ENCODE peak calls at places on chromosomes 1 and 21, in seven cellular contexts. A is transverse colon, C is prostate gland, W is heart right ventricle, G is fibroblast of lung, V is cardiac muscle cell, X is neuronal stem cell. L is an unnamed sample.
A peak's percentile ranks its signal among the peaks of the same experiment; 100 is the strongest.

GRCh38 chr1:112544011-112544688 is 35.4 kb downstream of the WNT2B start:
- DNase-seq in X (no peak), G (peak; percentile 93), V (peak; percentile 92), A (no peak), W (no peak), C (no peak), L (no peak)

GRCh38 chr1:119968068-119968492 is 71.8 kb upstream of the ADAM30 start:
- DNase-seq in G (peak; percentile 39), V (peak; percentile 40), A (peak; percentile 80), C (no peak), W (peak; percentile 39), X (peak; percentile 42), L (peak; percentile 23)

GRCh38 chr1:150575518-150576366 is 3.7 kb downstream of the MCL1 start:
- DNase-seq in X (no peak), W (no peak), C (no peak), V (peak; percentile 48), G (peak; percentile 61), A (no peak), L (no peak)

GRCh38 chr1:85307987-85308836 is 31.8 kb upstream of the BCL10 start:
- DNase-seq in G (peak; percentile 88), X (peak; percentile 81), A (peak; percentile 88), W (peak; percentile 89), C (peak; percentile 87), V (peak; percentile 92), L (peak; percentile 79)

GRCh38 chr1:243849089-243850012 is 692 bp downstream of the AKT3 start:
- DNase-seq in A (peak; percentile 50), G (peak; percentile 58), V (peak; percentile 77), C (peak; percentile 56), W (peak; percentile 58), X (peak; percentile 46), L (peak; percentile 58)

GRCh38 chr1:204417231-204417997 is 5.8 kb upstream of the PPP1R15B start:
- DNase-seq in V (peak; percentile 92), C (peak; percentile 88), X (no peak), A (peak; percentile 69), G (peak; percentile 97), W (peak; percentile 25), L (no peak)

GRCh38 chr1:66364578-66365391 is 169.2 kb upstream of the SGIP1 start:
- DNase-seq in W (no peak), X (no peak), G (no peak), C (no peak), A (no peak), V (no peak), L (no peak)

GRCh38 chr21:43681650-43682049 is 22.3 kb downstream of the RRP1B start:
- DNase-seq in C (no peak), W (no peak), A (no peak), V (no peak), X (no peak), G (no peak), L (no peak)

GRCh38 chr21:45334591-45335081 is 46.9 kb upstream of the POFUT2 start:
- DNase-seq in W (peak; percentile 6), G (no peak), A (no peak), V (no peak), X (no peak), C (no peak), L (no peak)

GRCh38 chr21:42921912-42922311 is 3.5 kb downstream of the ERVH48-1 start:
- DNase-seq in W (no peak), V (no peak), G (no peak), X (no peak), C (no peak), A (no peak), L (no peak)

GRCh38 chr1:200194477-200194876 is 167.0 kb downstream of the NR5A2 start:
- DNase-seq in C (no peak), A (no peak), W (no peak), V (no peak), G (no peak), X (no peak), L (no peak)

GRCh38 chr1:12435639-12436344 is 182.2 kb downstream of the DHRS3 start:
- DNase-seq in C (no peak), A (no peak), G (no peak), V (peak; percentile 69), W (no peak), X (no peak), L (no peak)

GRCh38 chr1:30058966-30059365 is 664.4 kb downstream of the MATN1 start:
- DNase-seq in A (no peak), V (peak; percentile 50), X (no peak), C (no peak), W (no peak), G (peak; percentile 83), L (no peak)

GRCh38 chr1:227447531-227447990 is 115.8 kb upstream of the ZNF678 start:
- DNase-seq in X (no peak), C (no peak), W (peak; percentile 75), G (peak; percentile 30), V (peak; percentile 69), A (no peak), L (no peak)

GRCh38 chr1:226650236-226650841 is 88.7 kb downstream of the ITPKB start:
- DNase-seq in C (no peak), X (no peak), V (no peak), A (no peak), G (no peak), W (no peak), L (no peak)

GRCh38 chr1:204341380-204341779 is 18.3 kb downstream of the PLEKHA6 start:
- DNase-seq in X (no peak), C (no peak), V (peak; percentile 25), A (peak; percentile 59), W (no peak), G (peak; percentile 31), L (no peak)

GRCh38 chr1:178870944-178871343 is at the start of gene ANGPTL1:
- DNase-seq in X (peak; percentile 45), C (no peak), W (no peak), A (no peak), V (peak; percentile 63), G (peak; percentile 64), L (no peak)

GRCh38 chr1:6960291-6960758 is 175.1 kb downstream of the CAMTA1 start:
- DNase-seq in W (peak; percentile 44), G (peak; percentile 41), V (peak; percentile 27), C (peak; percentile 41), A (no peak), X (no peak), L (no peak)

GRCh38 chr1:229141271-229141670 is 129.6 kb upstream of the RAB4A start:
- DNase-seq in C (no peak), G (no peak), X (no peak), V (no peak), W (no peak), A (no peak), L (no peak)

GRCh38 chr1:3352084-3352951 is 102.1 kb upstream of the ARHGEF16 start:
- DNase-seq in G (peak; percentile 48), W (no peak), V (peak; percentile 65), X (peak; percentile 88), C (peak; percentile 35), A (peak; percentile 39), L (no peak)

GRCh38 chr21:35256468-35256988 is 207.4 kb upstream of the RUNX1 start:
- DNase-seq in C (peak; percentile 87), X (peak; percentile 17), G (peak; percentile 99), W (peak; percentile 75), V (peak; percentile 99), A (peak; percentile 78), L (no peak)

DNA sequence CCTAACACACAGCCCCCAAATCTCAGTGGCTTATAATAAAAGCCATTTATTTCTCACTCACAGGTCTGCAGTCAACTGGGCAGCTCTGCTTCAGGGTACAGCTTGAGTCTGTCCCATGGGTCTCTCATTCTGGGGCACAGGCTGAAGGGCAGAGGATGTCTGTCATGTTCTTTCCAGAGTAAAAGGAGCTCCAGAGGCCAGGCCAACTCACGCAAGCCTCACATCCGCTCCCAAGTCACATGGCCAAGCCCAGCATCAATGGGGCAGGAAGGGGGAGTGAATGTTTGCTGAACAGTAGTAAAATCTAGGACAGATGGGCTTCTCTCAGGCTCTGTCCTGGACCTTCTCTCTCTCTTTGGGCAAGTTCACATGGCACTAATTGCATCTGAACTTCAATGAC is 7.1 kb upstream of the SSBP3 start:
- DNase-seq in W (peak; percentile 36), V (peak; percentile 72), G (peak; percentile 46), A (peak; percentile 57), C (no peak), X (no peak), L (peak; percentile 13)
- H3K27ac ChIP-seq in W (peak overlapping the region; percentile 67), V (no peak overlapping the region), G (peak overlapping the region; percentile 11), A (peak overlapping the region; percentile 17), C (no peak overlapping the region), X (no peak overlapping the region), L (no peak overlapping the region)

GRCh38 chr1:27560271-27561125 is 43.4 kb downstream of the AHDC1 start:
- DNase-seq in G (no peak), W (no peak), X (no peak), A (no peak), C (no peak), V (no peak), L (no peak)
- H3K27ac ChIP-seq in G (peak overlapping the region; percentile 8), W (peak overlapping the region; percentile 96), X (peak overlapping the region; percentile 67), A (peak overlapping the region; percentile 94), C (peak overlapping the region; percentile 67), V (peak overlapping the region; percentile 88), L (peak overlapping the region; percentile 38)

GRCh38 chr1:67735806-67736627 is 51.0 kb downstream of the GADD45A start:
- DNase-seq in V (peak; percentile 97), X (no peak), C (peak; percentile 39), G (peak; percentile 82), W (peak; percentile 54), A (peak; percentile 78), L (no peak)
- H3K27ac ChIP-seq in V (no peak overlapping the region), X (peak overlapping the region; percentile 3), C (peak overlapping the region; percentile 33), G (peak overlapping the region; percentile 87), W (peak overlapping the region; percentile 84), A (peak overlapping the region; percentile 77), L (no peak overlapping the region)

GRCh38 chr21:38242036-38242435 is 14.8 kb upstream of the KCNJ15 start:
- DNase-seq in C (no peak), A (no peak), W (no peak), X (no peak), V (no peak), G (no peak), L (no peak)

GRCh38 chr21:38241029-38241740 is 15.6 kb upstream of the KCNJ15 start:
- DNase-seq in W (peak; percentile 38), C (peak; percentile 71), A (no peak), X (no peak), V (peak; percentile 72), G (no peak), L (no peak)

GRCh38 chr21:38244407-38244787 is 12.4 kb upstream of the KCNJ15 start:
- DNase-seq in W (no peak), X (no peak), A (no peak), V (no peak), G (no peak), C (peak; percentile 18), L (no peak)

GRCh38 chr21:38244885-38245869 is 11.6 kb upstream of the KCNJ15 start:
- DNase-seq in V (peak; percentile 93), C (no peak), X (no peak), W (no peak), A (no peak), G (peak; percentile 82), L (no peak)

DNA sequence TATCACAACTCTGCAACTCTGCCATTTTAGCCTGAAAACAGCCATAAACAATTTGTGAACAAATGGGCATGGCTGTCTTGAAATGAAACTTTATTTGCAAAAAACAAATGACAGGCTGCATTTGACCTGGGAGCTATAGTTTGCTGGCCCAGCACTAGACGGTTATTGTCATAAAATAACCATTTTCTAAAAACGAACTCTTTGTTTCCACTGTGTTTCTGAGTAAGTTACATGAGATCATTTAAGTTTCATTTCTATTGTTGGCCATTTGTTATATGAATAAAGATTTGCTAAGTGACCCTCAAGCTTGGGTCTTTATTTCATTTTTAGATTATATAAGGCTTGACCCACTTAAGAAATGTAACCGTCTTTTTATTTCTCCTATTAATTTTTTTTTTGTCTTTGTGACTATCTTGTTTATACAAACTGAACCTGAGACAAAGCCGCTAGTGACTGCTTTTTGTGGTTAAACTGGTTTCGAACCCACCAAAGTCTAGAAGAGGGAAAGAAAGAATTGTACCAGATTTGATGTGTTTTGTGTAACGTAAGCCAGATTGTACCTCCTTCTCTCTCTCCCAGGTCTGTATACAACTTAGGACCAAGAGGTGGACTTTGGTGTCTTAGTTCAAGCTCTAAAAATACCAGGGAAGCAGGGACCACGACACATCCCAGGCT is 12.9 kb upstream of the KCNJ15 start:
- DNase-seq in G (no peak), W (no peak), A (no peak), V (no peak), C (no peak), X (no peak), L (no peak)
- H3K27ac ChIP-seq in G (no peak overlapping the region), W (no peak overlapping the region), A (no peak overlapping the region), V (no peak overlapping the region), C (no peak overlapping the region), X (no peak overlapping the region), L (no peak overlapping the region)